ENCODE peak calls at places on chromosomes 11 and 22, in eight cellular contexts. G is IMR-90, Z is OCI-LY7, R is A549, H is fibroblast of lung, K is SK-N-SH, J is PC-9, F is astrocyte. S is an unnamed sample.

GRCh38 chr11:2313051-2313951 is 11.5 kb downstream of the TSPAN32 start:
- DNase-seq in G (no peak), R (no peak), H (no peak), Z (no peak), J (no peak), K (no peak), F (no peak), S (no peak)

GRCh38 chr11:57315491-57315890 is 9.3 kb downstream of the TNKS1BP1 start:
- DNase-seq in F (no peak), G (peak), Z (no peak), J (no peak), K (no peak), R (no peak), H (peak), S (no peak)

GRCh38 chr11:88491674-88492073 is 154.1 kb upstream of the CTSC start:
- DNase-seq in F (no peak), Z (no peak), G (no peak), H (no peak), K (no peak), R (no peak), J (no peak), S (no peak)

GRCh38 chr11:119529063-119529845 is 106.3 kb upstream of the THY1 start:
- DNase-seq in K (no peak), G (no peak), F (no peak), H (no peak), Z (no peak), R (no peak), J (no peak), S (no peak)

GRCh38 chr22:17435375-17435774 is 66.1 kb downstream of the CECR2 start:
- DNase-seq in F (no peak), R (no peak), Z (no peak), G (no peak), H (no peak), J (no peak), K (no peak), S (no peak)

GRCh38 chr11:95563173-95563572 is 226.4 kb downstream of the FAM76B start:
- DNase-seq in G (peak), R (no peak), Z (no peak), J (no peak), K (no peak), H (no peak), F (peak), S (no peak)

GRCh38 chr22:49701380-49702067 is 126.1 kb downstream of the BRD1 start:
- DNase-seq in F (no peak), H (no peak), K (no peak), G (no peak), R (no peak), Z (peak), J (no peak), S (peak)

GRCh38 chr11:78196661-78197091 is 8.0 kb downstream of the USP35 start:
- DNase-seq in G (no peak), J (no peak), F (no peak), K (no peak), R (no peak), Z (no peak), H (no peak), S (no peak)

GRCh38 chr22:29780220-29780619 is 13.1 kb downstream of the UQCR10 start:
- DNase-seq in J (no peak), F (no peak), Z (no peak), R (no peak), H (no peak), G (no peak), K (no peak), S (no peak)

GRCh38 chr11:31725176-31725575 is 85.9 kb downstream of the PAX6 start:
- DNase-seq in R (no peak), H (no peak), G (peak), Z (no peak), J (no peak), F (peak), K (no peak), S (no peak)

GRCh38 chr11:2445948-2446551 is 1.2 kb downstream of the KCNQ1 start:
- DNase-seq in H (no peak), J (no peak), K (peak), Z (no peak), R (no peak), F (no peak), G (no peak), S (no peak)

GRCh38 chr22:32721328-32722180 is 80.0 kb upstream of the TIMP3 start:
- DNase-seq in R (no peak), H (no peak), K (no peak), J (no peak), F (no peak), G (no peak), Z (no peak), S (no peak)

GRCh38 chr11:36056160-36056751 is 112.4 kb downstream of the LDLRAD3 start:
- DNase-seq in K (peak), F (no peak), J (peak), R (peak), H (peak), Z (no peak), G (peak), S (peak)

GRCh38 chr22:44587004-44587793 is 89.2 kb upstream of the RTL6 start:
- DNase-seq in F (peak), J (peak), R (no peak), K (no peak), H (no peak), G (peak), Z (no peak), S (peak)

GRCh38 chr11:5922749-5923426 is 19.2 kb upstream of the OR56A3 start:
- DNase-seq in H (no peak), K (no peak), G (no peak), J (no peak), Z (no peak), F (no peak), R (no peak), S (peak)

GRCh38 chr11:123196060-123196714 is 1.1 kb upstream of the CLMP start:
- DNase-seq in J (no peak), H (no peak), G (no peak), K (no peak), Z (no peak), R (no peak), F (no peak), S (no peak)

GRCh38 chr22:50260801-50261614 is 475 bp downstream of the MAPK12 start:
- DNase-seq in R (no peak), J (peak), F (peak), K (peak), G (peak), Z (peak), H (peak), S (peak)

GRCh38 chr22:45880091-45880651 is 96.8 kb downstream of the WNT7B start:
- DNase-seq in H (no peak), J (no peak), G (no peak), F (no peak), Z (no peak), K (no peak), R (no peak), S (no peak)

GRCh38 chr11:130653838-130654601 is 205.6 kb downstream of the ADAMTS15 start:
- DNase-seq in F (peak), J (peak), H (peak), G (peak), R (no peak), K (no peak), Z (no peak), S (peak)

GRCh38 chr22:49646876-49647275 is 180.8 kb downstream of the BRD1 start:
- DNase-seq in G (no peak), R (no peak), J (no peak), Z (no peak), K (no peak), F (no peak), H (no peak), S (no peak)

GRCh38 chr11:96122601-96123044 is 198.7 kb upstream of the MTMR2 start:
- DNase-seq in H (no peak), F (peak), G (peak), J (no peak), Z (no peak), K (no peak), R (no peak), S (peak)

GRCh38 chr22:25451480-25452114 is 112.9 kb upstream of the GRK3 start:
- DNase-seq in H (no peak), F (peak), G (peak), R (no peak), Z (no peak), J (no peak), K (no peak), S (no peak)

GRCh38 chr22:46799626-46800025 is 37.2 kb downstream of the TBC1D22A start:
- DNase-seq in Z (no peak), H (no peak), K (no peak), F (no peak), R (no peak), J (no peak), G (no peak), S (no peak)

GRCh38 chr11:1568451-1568911 is 3.6 kb downstream of the DUSP8 start:
- DNase-seq in F (no peak), G (no peak), J (no peak), H (no peak), R (no peak), Z (peak), K (peak), S (no peak)

GRCh38 chr11:111909378-111909777 is 2.2 kb downstream of the CRYAB start:
- DNase-seq in Z (no peak), J (no peak), F (no peak), H (no peak), K (no peak), G (no peak), R (no peak), S (no peak)

GRCh38 chr11:106159846-106160245 is 82.4 kb downstream of the AASDHPPT start:
- DNase-seq in K (no peak), H (peak), J (no peak), G (no peak), F (peak), Z (no peak), R (no peak), S (no peak)

GRCh38 chr11:113538801-113539200 is 63.6 kb upstream of the DRD2 start:
- DNase-seq in R (no peak), K (no peak), Z (no peak), F (no peak), J (no peak), G (no peak), H (no peak), S (no peak)

GRCh38 chr11:118666331-118666730 is 13.1 kb downstream of the TREH start:
- DNase-seq in G (no peak), Z (no peak), J (no peak), H (no peak), K (no peak), F (no peak), R (no peak), S (no peak)

GRCh38 chr11:20035375-20035700 is 124.9 kb downstream of the DBX1 start:
- DNase-seq in R (no peak), G (no peak), K (no peak), F (no peak), Z (no peak), H (peak), J (no peak), S (no peak)

GRCh38 chr22:41578818-41579217 is 10.8 kb downstream of the PMM1 start:
- DNase-seq in J (no peak), H (no peak), R (no peak), K (no peak), F (no peak), Z (no peak), G (no peak), S (no peak)

GRCh38 chr11:1131033-1131911 is 26.5 kb upstream of the MUC5AC start:
- DNase-seq in G (no peak), K (peak), F (no peak), J (no peak), R (no peak), Z (no peak), H (no peak), S (no peak)

GRCh38 chr11:86743223-86744118 is 56.9 kb upstream of the PRSS23 start:
- DNase-seq in F (peak), Z (no peak), J (peak), R (peak), G (peak), K (no peak), H (peak), S (peak)

GRCh38 chr11:17414317-17414737 is 25.9 kb upstream of the KCNJ11 start:
- DNase-seq in Z (no peak), G (no peak), K (no peak), J (no peak), R (no peak), H (no peak), F (no peak), S (no peak)

GRCh38 chr22:20979940-20980453 is 2.1 kb upstream of the LZTR1 start:
- DNase-seq in F (no peak), G (no peak), H (no peak), K (no peak), R (no peak), J (no peak), Z (no peak), S (no peak)

GRCh38 chr11:10780040-10780439 is 28.7 kb downstream of the EIF4G2 start:
- DNase-seq in J (no peak), K (no peak), H (no peak), G (no peak), R (no peak), F (no peak), Z (no peak), S (no peak)

GRCh38 chr11:67002921-67003411 is 20.0 kb upstream of the SYT12 start:
- DNase-seq in F (no peak), R (no peak), K (no peak), Z (no peak), J (no peak), H (no peak), G (no peak), S (no peak)

GRCh38 chr11:67002297-67002913 is 20.5 kb upstream of the SYT12 start:
- DNase-seq in G (no peak), K (no peak), Z (no peak), H (no peak), F (no peak), J (no peak), R (no peak), S (no peak)

GRCh38 chr11:66996609-66997273 is 21.6 kb downstream of the C11orf86 start:
- DNase-seq in R (no peak), G (peak), H (peak), Z (no peak), K (no peak), F (peak), J (peak), S (no peak)

GRCh38 chr11:67001332-67001731 is 21.6 kb upstream of the SYT12 start:
- DNase-seq in H (no peak), R (no peak), G (no peak), J (no peak), Z (no peak), K (no peak), F (no peak), S (no peak)

DNA sequence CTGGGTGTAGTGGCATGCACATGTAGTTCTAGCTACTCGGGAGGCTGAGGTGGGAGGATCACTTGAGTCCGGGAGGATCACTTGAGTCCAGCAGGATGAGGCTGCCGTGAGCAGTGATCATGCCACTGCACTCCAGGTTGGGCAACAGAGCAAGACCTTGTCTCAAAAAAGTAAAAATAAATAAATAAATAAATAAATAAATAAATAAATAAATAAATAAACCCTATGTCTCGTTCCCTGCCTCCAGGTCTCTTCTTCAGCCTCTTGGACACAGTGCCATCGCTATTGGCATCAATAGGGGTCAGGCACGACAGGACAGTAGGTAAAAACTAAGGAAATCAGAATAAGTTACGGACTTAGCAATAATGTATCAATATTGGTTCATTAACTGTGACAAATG is 23.4 kb upstream of the SYT12 start:
- DNase-seq in R (no peak), Z (no peak), K (no peak), H (no peak), G (no peak), J (no peak), F (no peak), S (no peak)
- H3K4me2 ChIP-seq in R (no peak), Z (no peak), K (no peak), H (no peak), G (no peak), J (no peak), F (no peak), S (no peak)

GRCh38 chr11:128506384-128506783 is 81.0 kb downstream of the ETS1 start:
- DNase-seq in Z (no peak), H (no peak), F (no peak), R (no peak), G (no peak), K (no peak), J (no peak), S (no peak)
- TF ChIP-seq CTCF in Z (no peak), H (no peak), F (no peak), R (no peak), G (no peak), K (no peak), J (no peak), S (no peak)

DNA sequence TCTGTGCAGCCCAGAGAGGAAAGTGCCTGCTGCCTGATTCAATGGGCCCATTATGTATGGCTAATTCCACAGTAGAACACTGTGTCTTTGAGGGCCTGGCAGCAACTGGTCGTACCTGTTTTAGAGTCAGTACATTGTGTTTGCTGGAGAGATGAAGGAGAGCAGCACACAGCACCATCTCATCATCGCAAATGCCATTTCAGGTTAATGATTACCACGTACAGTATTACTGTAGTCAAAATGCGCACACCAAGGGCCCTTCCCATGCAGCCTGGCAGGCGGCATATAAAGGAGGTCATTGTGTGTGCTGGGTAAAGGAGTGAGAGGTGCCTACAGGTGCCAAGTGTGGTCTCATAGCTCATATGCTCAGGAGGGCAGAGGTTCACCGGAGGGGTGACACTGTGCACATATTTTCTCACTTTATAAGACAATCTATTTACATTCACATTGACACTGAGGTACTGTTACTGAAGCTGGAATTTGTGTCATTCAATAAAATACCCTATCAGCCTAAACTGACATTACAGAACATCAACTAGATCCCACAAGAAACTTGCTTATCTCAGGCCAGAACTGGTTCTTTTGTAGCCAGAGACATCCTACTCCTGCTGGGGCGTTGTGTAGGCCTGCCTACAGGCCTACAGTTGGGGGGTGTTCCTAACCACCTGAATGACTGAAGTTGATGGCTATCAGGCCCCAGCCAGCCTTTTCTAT is 90.4 kb downstream of the APIP start:
- DNase-seq in F (no peak), J (peak), K (no peak), R (no peak), G (no peak), H (no peak), Z (no peak), S (peak)
- H3K4me2 ChIP-seq in F (no peak), J (peak), K (no peak), R (no peak), G (no peak), H (no peak), Z (no peak), S (peak)

GRCh38 chr11:44310456-44311272 is 725 bp upstream of the ALX4 start:
- DNase-seq in F (no peak), K (peak), Z (no peak), J (no peak), R (no peak), G (no peak), H (no peak), S (no peak)
- TF ChIP-seq CTCF in F (no peak), K (no peak), Z (no peak), J (no peak), R (no peak), G (no peak), H (no peak), S (no peak)

DNA sequence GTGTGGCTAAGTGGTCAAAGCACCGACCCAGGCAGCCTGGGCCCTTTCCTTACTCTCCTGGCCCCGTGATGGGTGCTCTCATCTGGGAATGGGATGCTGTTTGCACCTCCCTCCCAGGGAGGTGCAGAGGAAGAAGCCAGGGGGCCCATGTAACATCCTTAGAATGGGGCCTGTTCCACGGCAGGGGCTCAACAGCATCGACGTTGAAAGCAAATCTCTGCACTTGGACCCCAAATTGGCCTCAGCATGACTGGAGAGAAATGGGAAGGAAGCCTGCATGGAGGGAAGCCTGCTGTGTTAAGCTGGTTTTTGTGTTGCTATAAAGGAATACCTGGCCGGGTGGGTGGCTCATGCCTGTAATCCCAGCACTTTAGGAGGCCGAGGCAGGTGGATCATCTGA is 1288.4 kb downstream of the TBC1D22A start:
- DNase-seq in G (no peak), J (no peak), K (no peak), Z (no peak), F (no peak), R (no peak), H (no peak), S (no peak)
- H3K4me2 ChIP-seq in G (no peak), J (no peak), K (no peak), Z (no peak), F (no peak), R (no peak), H (no peak), S (no peak)

DNA sequence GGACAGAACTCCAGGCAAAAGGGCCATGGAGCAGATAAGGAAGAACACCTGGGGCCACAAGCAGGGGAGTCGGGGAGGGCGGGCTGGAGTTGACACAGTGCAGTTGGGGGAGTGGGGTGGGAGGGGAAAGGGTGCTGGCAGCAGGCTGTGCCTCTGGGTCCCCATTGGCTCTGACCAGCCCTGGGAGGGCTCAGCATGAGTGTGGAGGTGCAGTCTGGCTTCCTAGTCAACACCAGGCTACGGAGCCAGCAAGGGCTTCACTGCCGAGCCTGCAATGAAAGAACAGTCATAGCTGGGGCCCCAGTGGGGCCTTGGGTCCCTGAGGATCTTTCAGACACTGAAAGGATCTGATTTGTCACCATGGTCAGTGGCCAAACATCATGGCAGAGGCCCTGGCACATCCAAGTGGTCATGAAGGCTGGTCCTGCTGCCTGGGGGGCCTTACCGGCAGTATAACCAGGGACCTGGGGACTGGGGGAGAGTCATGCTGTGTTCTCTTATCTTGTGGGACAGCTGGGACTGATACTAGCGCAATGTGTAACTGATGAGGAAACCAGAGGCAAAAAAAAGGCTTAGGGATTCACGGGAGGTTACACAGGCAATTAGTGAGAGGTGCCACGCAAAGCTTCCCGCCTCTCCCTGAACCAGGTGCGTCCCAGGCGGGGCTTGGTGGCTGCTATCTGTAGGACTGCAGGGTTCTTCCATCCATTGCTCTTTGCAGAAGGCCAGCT is 11.6 kb downstream of the SLC37A2 start:
- DNase-seq in Z (no peak), R (no peak), F (no peak), G (no peak), K (peak), J (no peak), H (no peak), S (no peak)
- TF ChIP-seq CTCF in Z (no peak), R (no peak), F (no peak), G (no peak), K (no peak), J (no peak), H (no peak), S (no peak)

GRCh38 chr11:102553835-102554282 is 23.3 kb upstream of the MMP7 start:
- DNase-seq in F (no peak), J (no peak), Z (no peak), G (no peak), K (no peak), H (no peak), R (peak), S (peak)
- H3K4me2 ChIP-seq in F (no peak), J (peak), Z (no peak), G (no peak), K (no peak), H (no peak), R (peak), S (peak)

S was measured in PC-3.